ENCODE peak calls at places on chromosome 16, in six cellular contexts. L, I, Y, S, O and U are unnamed samples.

GRCh38 chr16:24723663-24724062 is 5.8 kb upstream of the TNRC6A start:
- DNase-seq in O (no peak), L (no peak), I (no peak), Y (no peak), S (no peak), U (no peak)

GRCh38 chr16:66121466-66121865 is 245.0 kb upstream of the CDH5 start:
- DNase-seq in I (no peak), L (no peak), Y (no peak), S (no peak), O (no peak), U (no peak)

GRCh38 chr16:69872888-69873287 is 78.2 kb upstream of the CLEC18A start:
- DNase-seq in I (no peak), L (no peak), Y (no peak), O (no peak), S (no peak), U (no peak)

GRCh38 chr16:24609740-24610420 is 70.5 kb downstream of the RBBP6 start:
- DNase-seq in Y (no peak), S (no peak), O (no peak), I (no peak), L (peak), U (peak)

GRCh38 chr16:55543470-55543869 is 23.0 kb upstream of the CAPNS2 start:
- DNase-seq in L (no peak), O (no peak), Y (no peak), S (no peak), I (no peak), U (no peak)

GRCh38 chr16:5330058-5330457 is 232.5 kb upstream of the EEF2KMT start:
- DNase-seq in S (no peak), I (no peak), Y (no peak), L (no peak), O (no peak), U (no peak)

GRCh38 chr16:55264949-55265348 is 59.1 kb upstream of the IRX6 start:
- DNase-seq in S (no peak), Y (no peak), I (no peak), O (no peak), L (no peak), U (no peak)

GRCh38 chr16:87129771-87130170 is 187.4 kb downstream of the C16orf95 start:
- DNase-seq in O (no peak), Y (no peak), S (peak), I (no peak), L (no peak), U (no peak)

GRCh38 chr16:66474750-66475199 is 47.7 kb downstream of the BEAN1 start:
- DNase-seq in O (no peak), Y (peak), L (no peak), S (no peak), I (no peak), U (no peak)

GRCh38 chr16:50381679-50382440 is 13.1 kb upstream of the BRD7 start:
- DNase-seq in I (no peak), L (peak), S (no peak), Y (no peak), O (no peak), U (no peak)

GRCh38 chr16:88638323-88639230 is at the start of gene IL17C:
- DNase-seq in L (peak), Y (no peak), O (peak), S (no peak), I (no peak), U (no peak)

GRCh38 chr16:3364774-3365427 is 9.2 kb downstream of the OR2C1 start:
- DNase-seq in L (peak), I (no peak), Y (peak), O (no peak), S (no peak), U (peak)

GRCh38 chr16:56094231-56094630 is 97.1 kb upstream of the GNAO1 start:
- DNase-seq in Y (no peak), S (no peak), I (no peak), O (no peak), L (no peak), U (no peak)

GRCh38 chr16:69598045-69598444 is 32.3 kb downstream of the NFAT5 start:
- DNase-seq in O (no peak), I (no peak), L (no peak), S (no peak), Y (no peak), U (no peak)

GRCh38 chr16:29007865-29008593 is 23.2 kb downstream of the LAT start:
- DNase-seq in Y (no peak), I (no peak), O (peak), S (no peak), L (no peak), U (peak)

GRCh38 chr16:24088011-24088410 is 168.1 kb upstream of the CACNG3 start:
- DNase-seq in S (no peak), I (no peak), L (no peak), O (no peak), Y (no peak), U (no peak)

GRCh38 chr16:69064789-69065313 is 40.6 kb upstream of the HAS3 start:
- DNase-seq in O (no peak), L (no peak), I (no peak), S (no peak), Y (no peak), U (no peak)

GRCh38 chr16:82891918-82892317 is 265.1 kb downstream of the CDH13 start:
- DNase-seq in I (no peak), S (no peak), O (no peak), L (no peak), Y (no peak), U (no peak)

GRCh38 chr16:88128556-88128955 is 177.3 kb downstream of the BANP start:
- DNase-seq in Y (no peak), O (no peak), I (no peak), S (no peak), L (no peak), U (no peak)

GRCh38 chr16:86789621-86790051 is 211.3 kb downstream of the FOXL1 start:
- DNase-seq in I (no peak), L (no peak), O (no peak), S (no peak), Y (no peak), U (no peak)

GRCh38 chr16:88540346-88540977 is 29.7 kb upstream of the ZC3H18 start:
- DNase-seq in O (no peak), I (no peak), Y (no peak), S (no peak), L (no peak), U (no peak)

GRCh38 chr16:88649195-88649923 is 1.5 kb downstream of the CYBA start:
- DNase-seq in S (no peak), Y (no peak), I (no peak), O (no peak), L (no peak), U (no peak)

GRCh38 chr16:51430716-51431369 is 279.8 kb upstream of the SALL1 start:
- DNase-seq in L (no peak), O (no peak), Y (no peak), S (no peak), I (no peak), U (no peak)

GRCh38 chr16:50578147-50578546 is 30.0 kb downstream of the NKD1 start:
- DNase-seq in I (no peak), Y (no peak), S (no peak), L (no peak), O (no peak), U (no peak)

GRCh38 chr16:80260906-80261311 is 279.9 kb upstream of the DYNLRB2 start:
- DNase-seq in S (no peak), Y (no peak), O (no peak), I (no peak), L (no peak), U (no peak)

GRCh38 chr16:85428899-85429775 is 184.0 kb upstream of the GSE1 start:
- DNase-seq in O (no peak), S (no peak), L (peak), Y (no peak), I (no peak), U (no peak)

DNA sequence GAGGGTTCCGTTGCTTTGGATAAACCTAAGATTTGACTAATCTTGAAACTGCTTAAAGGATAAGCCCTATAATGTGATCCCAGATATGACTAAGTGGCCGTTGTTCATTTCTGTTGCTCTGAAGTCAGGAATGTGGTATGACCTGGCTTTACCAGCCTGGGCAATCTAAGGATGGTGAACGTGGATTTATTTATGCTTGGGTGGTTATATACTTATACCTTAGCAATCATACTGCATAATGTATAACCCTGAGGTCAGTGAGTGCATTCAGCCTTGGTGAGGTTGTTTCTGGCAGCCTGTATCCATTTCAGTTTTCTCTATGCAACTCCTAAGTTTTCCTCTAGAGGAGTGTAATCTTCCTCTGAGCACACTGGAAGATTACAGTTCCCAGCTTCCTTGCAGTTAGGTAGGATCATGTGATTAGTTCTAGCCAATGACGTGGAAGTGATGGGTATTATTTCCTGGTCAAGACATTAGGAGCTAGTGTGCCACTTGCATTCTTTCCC is 41.9 kb downstream of the FTO start:
- DNase-seq in S (peak), Y (no peak), O (peak), I (no peak), L (no peak), U (peak)
- TF ChIP-seq SP1 in S (peak), Y (no peak), O (no peak), I (peak), L (no peak), U (no peak)

GRCh38 chr16:15874745-15875314 is 13.6 kb downstream of the CEP20 start:
- DNase-seq in I (no peak), S (peak), O (peak), L (peak), Y (no peak), U (peak)
- TF ChIP-seq SP1 in I (no peak), S (no peak), O (no peak), L (no peak), Y (no peak), U (no peak)

DNA sequence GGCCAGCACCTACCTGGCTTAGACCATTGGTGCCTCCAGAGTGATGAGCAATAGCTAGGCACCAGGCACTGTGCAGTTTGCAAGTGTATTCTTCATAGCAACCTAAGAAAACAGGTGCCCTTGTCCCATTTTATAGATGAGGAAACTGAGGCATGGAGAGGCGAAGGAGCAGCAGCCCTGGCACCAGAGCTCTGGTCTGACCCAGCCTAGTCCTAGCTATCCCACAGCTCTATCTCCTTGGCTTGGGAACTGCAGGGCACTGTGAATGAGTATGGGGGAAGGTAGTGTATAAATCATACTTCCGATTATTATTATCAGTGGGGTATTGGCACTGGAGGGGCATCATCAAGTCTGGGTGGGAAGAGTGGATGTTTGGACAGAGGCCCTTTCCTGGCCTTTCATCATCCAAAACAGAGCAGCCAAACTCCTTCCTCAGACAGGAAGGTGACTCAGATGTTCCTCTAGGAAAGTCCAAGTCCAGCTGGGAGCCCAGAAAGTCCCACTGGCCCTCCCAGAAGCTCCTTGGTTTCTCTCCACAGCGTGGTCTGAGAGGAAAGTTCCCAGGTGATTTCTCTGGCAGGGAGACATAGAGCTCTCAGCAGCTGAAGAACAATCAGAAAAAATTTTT is 32.0 kb upstream of the PLLP start:
- DNase-seq in O (peak), L (no peak), I (no peak), Y (no peak), S (peak), U (no peak)
- TF ChIP-seq SP1 in O (no peak), L (no peak), I (no peak), Y (no peak), S (peak), U (no peak)

GRCh38 chr16:74862743-74863244 is 88.2 kb upstream of the FA2H start:
- DNase-seq in O (peak), I (no peak), S (peak), Y (peak), L (no peak), U (peak)
- TF ChIP-seq SP1 in O (peak), I (no peak), S (no peak), Y (no peak), L (no peak), U (no peak)

GRCh38 chr16:64589836-64590235 is 532.0 kb downstream of the CDH11 start:
- DNase-seq in O (no peak), I (no peak), Y (no peak), L (no peak), S (no peak), U (no peak)

GRCh38 chr16:64596196-64596595 is 525.7 kb downstream of the CDH11 start:
- DNase-seq in L (no peak), S (no peak), I (no peak), O (no peak), Y (no peak), U (no peak)

GRCh38 chr16:64586756-64587155 is 535.1 kb downstream of the CDH11 start:
- DNase-seq in S (no peak), L (no peak), O (no peak), I (no peak), Y (no peak), U (no peak)

GRCh38 chr16:64585367-64585766 is 536.5 kb downstream of the CDH11 start:
- DNase-seq in O (no peak), I (no peak), L (no peak), S (no peak), Y (no peak), U (no peak)

GRCh38 chr16:64590516-64590915 is 531.3 kb downstream of the CDH11 start:
- DNase-seq in I (no peak), S (no peak), O (no peak), L (no peak), Y (no peak), U (no peak)
- TF ChIP-seq SP1 in I (no peak), S (no peak), O (no peak), L (no peak), Y (no peak), U (no peak)